ENCODE peak calls at places on chromosome 18, in nine cellular contexts. R is IMR-90, G is GM23338, Q is Karpas-422, Y is K562, Z is fibroblast of lung, F is PC-3, M is GM23248, H is OCI-LY7. S is an unnamed sample.

GRCh38 chr18:49892148-49892924 is 79.0 kb upstream of the ACAA2 start:
- DNase-seq in Q (no peak), F (peak; percentile 71), R (peak; percentile 20), G (no peak), M (no peak), Z (peak; percentile 70), H (no peak), Y (no peak), S (no peak)

GRCh38 chr18:54119524-54120019 is 104.9 kb downstream of the MBD2 start:
- DNase-seq in Y (peak; percentile 21), G (peak; percentile 88), F (peak; percentile 79), M (peak; percentile 75), R (peak; percentile 59), Z (peak; percentile 51), Q (peak; percentile 88), H (peak; percentile 60), S (peak; percentile 73)

GRCh38 chr18:59448546-59448945 is 89.5 kb upstream of the LMAN1 start:
- DNase-seq in G (no peak), F (no peak), Z (no peak), Y (no peak), M (peak; percentile 83), Q (no peak), R (peak; percentile 31), H (no peak), S (no peak)

GRCh38 chr18:23093772-23094171 is 41.5 kb upstream of the CABLES1 start:
- DNase-seq in R (no peak), Q (no peak), M (no peak), H (no peak), Y (no peak), G (no peak), Z (no peak), F (no peak), S (no peak)

GRCh38 chr18:3066391-3067079 is 53.6 kb upstream of the LPIN2 start:
- DNase-seq in R (no peak), H (no peak), G (no peak), Z (no peak), F (no peak), M (no peak), Q (no peak), Y (no peak), S (no peak)

GRCh38 chr18:13273800-13274199 is 55.2 kb downstream of the LDLRAD4 start:
- DNase-seq in R (no peak), H (no peak), M (no peak), F (no peak), Z (no peak), Y (no peak), Q (no peak), G (no peak), S (no peak)

GRCh38 chr18:29549759-29550158 is 1372.8 kb upstream of the CDH2 start:
- DNase-seq in Z (no peak), F (no peak), Q (no peak), H (no peak), G (no peak), Y (no peak), M (no peak), R (no peak), S (no peak)

GRCh38 chr18:58592223-58593214 is 36.4 kb downstream of the ALPK2 start:
- DNase-seq in Z (no peak), Q (no peak), F (no peak), Y (no peak), M (no peak), H (no peak), R (no peak), G (no peak), S (peak; percentile 89)

GRCh38 chr18:7830468-7830867 is 263.4 kb downstream of the PTPRM start:
- DNase-seq in G (peak; percentile 48), Q (peak; percentile 77), M (no peak), F (peak; percentile 62), Y (peak; percentile 19), R (no peak), H (peak; percentile 50), Z (no peak), S (no peak)

GRCh38 chr18:79963658-79964329 is 649 bp upstream of the HSBP1L1 start:
- DNase-seq in Y (no peak), F (no peak), R (no peak), G (no peak), M (no peak), Z (no peak), Q (no peak), H (no peak), S (no peak)

GRCh38 chr18:36519358-36519757 is 221.8 kb downstream of the FHOD3 start:
- DNase-seq in Z (peak; percentile 79), F (peak; percentile 7), M (peak; percentile 45), G (no peak), Q (no peak), R (peak; percentile 52), Y (no peak), H (no peak), S (no peak)

GRCh38 chr18:63511285-63511684 is 30.9 kb upstream of the SERPINB12 start:
- DNase-seq in Q (no peak), Y (no peak), Z (peak; percentile 34), R (peak; percentile 63), F (peak; percentile 87), M (no peak), G (peak; percentile 94), H (peak; percentile 7), S (peak; percentile 76)

GRCh38 chr18:58095251-58095650 is 51.2 kb downstream of the NEDD4L start:
- DNase-seq in Z (no peak), F (no peak), M (no peak), H (no peak), R (no peak), Q (no peak), G (peak; percentile 46), Y (no peak), S (peak; percentile 59)

GRCh38 chr18:78998350-78999055 is 18.9 kb downstream of the SALL3 start:
- DNase-seq in F (no peak), Y (peak; percentile 23), Z (peak; percentile 53), R (no peak), Q (peak; percentile 59), G (peak; percentile 63), H (no peak), M (no peak), S (no peak)

GRCh38 chr18:13564579-13564978 is 161.8 kb downstream of the FAM210A start:
- DNase-seq in Y (no peak), M (no peak), G (no peak), R (no peak), F (no peak), Q (no peak), H (no peak), Z (no peak), S (no peak)

GRCh38 chr18:73669299-73669698 is 478.3 kb downstream of the FBXO15 start:
- DNase-seq in G (no peak), M (no peak), Q (no peak), Z (peak; percentile 87), Y (no peak), F (peak; percentile 59), H (no peak), R (peak; percentile 86), S (peak; percentile 48)

DNA sequence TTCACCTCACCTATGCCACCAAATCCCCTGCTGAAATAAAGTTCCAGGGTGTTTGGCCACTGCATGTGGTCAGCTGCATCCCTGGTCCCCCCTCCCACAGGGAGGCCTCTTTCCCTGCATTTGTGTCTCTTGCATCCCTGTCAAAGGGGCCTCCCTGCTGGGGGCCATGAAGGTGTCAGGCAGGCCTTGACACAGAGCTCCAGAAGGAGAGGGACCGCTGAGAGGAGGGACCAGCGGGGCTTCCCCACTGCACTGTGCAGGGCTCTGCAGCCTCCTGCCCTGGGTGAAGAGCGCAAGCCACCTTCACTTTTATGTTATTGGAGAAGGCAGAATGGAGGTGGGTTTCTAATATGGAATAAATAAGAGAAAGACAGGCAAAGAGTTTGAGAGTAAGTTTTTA is 230.2 kb downstream of the ANKRD30B start:
- DNase-seq in H (no peak), Z (no peak), Y (no peak), M (no peak), F (no peak), R (no peak), G (no peak), Q (no peak), S (no peak)
- H2AFZ ChIP-seq in H (no peak overlapping the region), Z (no peak overlapping the region), Y (no peak overlapping the region), M (no peak overlapping the region), F (no peak overlapping the region), R (no peak overlapping the region), G (no peak overlapping the region), Q (no peak overlapping the region), S (no peak overlapping the region)

DNA sequence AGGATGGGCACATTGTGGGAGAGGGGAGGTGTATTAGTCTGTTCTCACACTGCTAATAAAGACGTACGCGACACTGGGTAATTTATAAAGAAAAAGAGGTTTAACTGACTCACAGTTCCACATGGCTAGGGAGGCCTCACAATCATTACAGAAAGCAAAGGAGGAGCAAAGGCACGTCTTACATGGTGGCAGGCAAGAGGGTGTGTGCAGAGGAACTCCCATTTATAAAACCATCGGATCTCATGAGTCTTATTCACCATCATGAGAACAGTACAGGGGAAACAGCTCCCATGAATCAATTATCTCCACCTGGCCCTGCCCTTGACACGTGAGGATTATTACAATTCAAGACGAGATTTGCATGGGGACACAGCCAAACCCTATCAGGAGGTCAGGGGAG is 266.7 kb downstream of the HAUS1 start:
- DNase-seq in Y (no peak), R (no peak), M (no peak), H (no peak), Q (no peak), G (no peak), F (no peak), Z (no peak), S (no peak)
- H2AFZ ChIP-seq in Y (no peak overlapping the region), R (no peak overlapping the region), M (no peak overlapping the region), H (no peak overlapping the region), Q (no peak overlapping the region), G (no peak overlapping the region), F (no peak overlapping the region), Z (no peak overlapping the region), S (no peak overlapping the region)

GRCh38 chr18:55753643-55754255 is 165.8 kb upstream of the TCF4 start:
- DNase-seq in G (no peak), H (no peak), Q (no peak), Z (peak; percentile 49), R (peak; percentile 45), Y (no peak), F (peak; percentile 81), M (peak; percentile 68), S (no peak)
- H2AFZ ChIP-seq in G (no peak overlapping the region), H (no peak overlapping the region), Q (no peak overlapping the region), Z (no peak overlapping the region), R (no peak overlapping the region), Y (no peak overlapping the region), F (peak overlapping the region; percentile 29), M (no peak overlapping the region), S (no peak overlapping the region)

GRCh38 chr18:76498064-76498463 is 3.0 kb upstream of the ZNF516 start:
- DNase-seq in H (peak; percentile 29), Q (peak; percentile 93), Y (no peak), M (no peak), F (no peak), Z (no peak), G (no peak), R (no peak), S (no peak)
- H2AFZ ChIP-seq in H (peak overlapping the region; percentile 68), Q (peak overlapping the region; percentile 69), Y (no peak overlapping the region), M (peak overlapping the region; percentile 69), F (no peak overlapping the region), Z (no peak overlapping the region), G (no peak overlapping the region), R (no peak overlapping the region), S (no peak overlapping the region)

S was measured in neural progenitor cell.